ENCODE peak calls at places on chromosomes 5 and 9, in seven cellular contexts. J is activated CD4-positive, alpha-beta T cell treated with anti-CD3 and anti-CD28 coated beads for 36 hours; F is stimulated activated memory B cell treated with anti-CD40 and anti-IgM and Interleukin-4, amounts not matched to agents 10 μg/mL and 1 μg/mL and 100 μg/mL, for 72 hours; K is activated T-cell treated with anti-CD3 and anti-CD28 coated beads, Interleukin-2, amount 50 U/mL, for 72 hours; C is lower lobe of right lung; O is SK-N-SH treated with all-trans-retinoic acid at 6 μM for 48 hours; E is T-cell. Z is an unnamed sample.
A peak's percentile ranks its signal among the peaks of the same experiment; 100 is the strongest.

GRCh38 chr9:73166453-73166852 is 14.8 kb downstream of the ANXA1 start:
- ATAC-seq in J (no peak), F (no peak), K (no peak), C (no peak), O (no peak), E (no peak), Z (no peak)

GRCh38 chr5:62780888-62781287 is 202.3 kb downstream of the LRRC70 start:
- ATAC-seq in J (no peak), F (no peak), K (no peak), C (no peak), O (no peak), E (no peak), Z (no peak)

GRCh38 chr9:19313573-19313972 is 66.5 kb downstream of the RPS6 start:
- ATAC-seq in J (no peak), F (no peak), K (no peak), C (peak; percentile 18), O (no peak), E (no peak), Z (no peak)

GRCh38 chr5:154967419-154968024 is 26.6 kb downstream of the MRPL22 start:
- ATAC-seq in J (no peak), F (no peak), K (no peak), C (no peak), O (peak; percentile 65), E (no peak), Z (no peak)

GRCh38 chr5:122788996-122789395 is 14.1 kb downstream of the SNX2 start:
- ATAC-seq in J (no peak), F (peak; percentile 57), K (no peak), C (no peak), O (no peak), E (no peak), Z (no peak)

GRCh38 chr5:142954455-142954854 is 184.3 kb downstream of the ARHGAP26 start:
- ATAC-seq in J (no peak), F (no peak), K (no peak), C (peak; percentile 18), O (no peak), E (no peak), Z (no peak)

GRCh38 chr5:154714271-154714986 is 40.7 kb upstream of the LARP1 start:
- ATAC-seq in J (peak; percentile 85), F (peak; percentile 90), K (peak; percentile 58), C (peak; percentile 89), O (peak; percentile 25), E (peak; percentile 59), Z (peak; percentile 64)

GRCh38 chr9:98823666-98824334 is 16.3 kb downstream of the GALNT12 start:
- ATAC-seq in J (peak; percentile 69), F (no peak), K (peak; percentile 22), C (no peak), O (no peak), E (no peak), Z (no peak)

GRCh38 chr9:83509372-83509771 is 28.8 kb downstream of the FRMD3 start:
- ATAC-seq in J (no peak), F (no peak), K (no peak), C (no peak), O (peak; percentile 84), E (no peak), Z (no peak)